ENCODE peak calls at places on chromosome 16, in nine cellular contexts. G is mesendoderm; N is stimulated activated CD4-positive, alpha-beta T cell treated with anti-CD3 and anti-CD28 coated beads, Interleukin-2, amount 100 ng/mL, for 24 hours; S is kidney tubule cell; F is stomach; P is head of caudate nucleus; I is A549; M is ELR; X is heart right ventricle. K is an unnamed sample.

GRCh38 chr16:46885960-46886763 is 2.0 kb downstream of the GPT2 start:
- DNase-seq in G (peak; percentile 92), N (no peak), S (peak; percentile 35), F (peak; percentile 77), P (peak; percentile 57), I (no peak), M (no peak), X (no peak), K (no peak)

GRCh38 chr16:86676216-86676800 is 98.0 kb downstream of the FOXL1 start:
- DNase-seq in G (no peak), N (no peak), S (peak; percentile 92), F (no peak), P (no peak), I (no peak), M (peak; percentile 94), X (no peak), K (peak; percentile 91)

GRCh38 chr16:56081371-56081770 is 109.9 kb upstream of the GNAO1 start:
- DNase-seq in G (no peak), N (no peak), S (no peak), F (no peak), P (no peak), I (no peak), M (no peak), X (no peak), K (no peak)

GRCh38 chr16:50203681-50204080 is 50.6 kb downstream of the TENT4B start:
- DNase-seq in G (no peak), N (no peak), S (no peak), F (no peak), P (no peak), I (no peak), M (no peak), X (no peak), K (no peak)

GRCh38 chr16:48105456-48105855 is 50.3 kb downstream of the ABCC12 start:
- DNase-seq in G (no peak), N (no peak), S (no peak), F (no peak), P (no peak), I (no peak), M (no peak), X (no peak), K (peak; percentile 17)

GRCh38 chr16:81143921-81144471 is 47.8 kb upstream of the GCSH start:
- DNase-seq in G (peak; percentile 44), N (no peak), S (peak; percentile 63), F (no peak), P (no peak), I (peak; percentile 32), M (peak; percentile 36), X (no peak), K (no peak)

GRCh38 chr16:71847096-71847495 is 1.3 kb downstream of the ATXN1L start:
- DNase-seq in G (no peak), N (no peak), S (no peak), F (no peak), P (no peak), I (no peak), M (no peak), X (no peak), K (no peak)

GRCh38 chr16:3591991-3592390 is 14.8 kb upstream of the NLRC3 start:
- DNase-seq in G (no peak), N (no peak), S (no peak), F (no peak), P (no peak), I (no peak), M (no peak), X (no peak), K (peak; percentile 42)

GRCh38 chr16:83995756-83996155 is 27.7 kb downstream of the NECAB2 start:
- DNase-seq in G (peak; percentile 88), N (no peak), S (peak; percentile 46), F (peak; percentile 57), P (peak; percentile 76), I (no peak), M (no peak), X (peak; percentile 14), K (no peak)

K was measured in osteoblast.